ENCODE peak calls at places on chromosomes 13 and 19, in eight cellular contexts. One of them, this sample, is unnamed.

GRCh38 chr19:45883881-45884681 is 1.9 kb downstream of the IRF2BP1 start:
- DNase-seq in HFFc6: no peak
- DNase-seq in brain microvascular endothelial cell: no peak
- DNase-seq in retina: no peak
- DNase-seq in renal cortical epithelial cell: no peak
- DNase-seq in aorta: no peak
- DNase-seq in AG09309: no peak
- DNase-seq in AG08396: no peak
- DNase-seq in this sample: no peak

GRCh38 chr13:90302113-90302512 is 1045.4 kb upstream of the MIR17HG start:
- DNase-seq in retina: peak; percentile 8
- DNase-seq in renal cortical epithelial cell: peak; percentile 68
- DNase-seq in brain microvascular endothelial cell: peak; percentile 2
- DNase-seq in AG09309: peak; percentile 29
- DNase-seq in aorta: no peak
- DNase-seq in AG08396: no peak
- DNase-seq in HFFc6: peak; percentile 14
- DNase-seq in this sample: no peak

GRCh38 chr13:33213024-33213795 is 72.3 kb downstream of the STARD13 start:
- DNase-seq in aorta: no peak
- DNase-seq in AG09309: no peak
- DNase-seq in retina: peak; percentile 35
- DNase-seq in AG08396: no peak
- DNase-seq in HFFc6: no peak
- DNase-seq in brain microvascular endothelial cell: no peak
- DNase-seq in renal cortical epithelial cell: no peak
- DNase-seq in this sample: no peak

GRCh38 chr19:4974855-4975469 is 6.0 kb downstream of the KDM4B start:
- DNase-seq in HFFc6: no peak
- DNase-seq in renal cortical epithelial cell: no peak
- DNase-seq in retina: no peak
- DNase-seq in AG09309: no peak
- DNase-seq in brain microvascular endothelial cell: no peak
- DNase-seq in aorta: no peak
- DNase-seq in AG08396: no peak
- DNase-seq in this sample: no peak

GRCh38 chr13:75635101-75635620 is 969 bp upstream of the LMO7 start:
- DNase-seq in brain microvascular endothelial cell: no peak
- DNase-seq in AG09309: no peak
- DNase-seq in retina: peak; percentile 13
- DNase-seq in AG08396: no peak
- DNase-seq in aorta: peak; percentile 50
- DNase-seq in renal cortical epithelial cell: no peak
- DNase-seq in HFFc6: peak; percentile 48
- DNase-seq in this sample: no peak

GRCh38 chr19:17719730-17720486 is 628 bp downstream of the MAP1S start:
- DNase-seq in aorta: no peak
- DNase-seq in AG09309: no peak
- DNase-seq in renal cortical epithelial cell: no peak
- DNase-seq in brain microvascular endothelial cell: no peak
- DNase-seq in AG08396: peak; percentile 25
- DNase-seq in HFFc6: no peak
- DNase-seq in retina: no peak
- DNase-seq in this sample: no peak

GRCh38 chr13:104809483-104809882 is 1726.0 kb downstream of the EFNB2 start:
- DNase-seq in AG08396: no peak
- DNase-seq in HFFc6: no peak
- DNase-seq in AG09309: no peak
- DNase-seq in retina: no peak
- DNase-seq in renal cortical epithelial cell: peak; percentile 93
- DNase-seq in aorta: no peak
- DNase-seq in brain microvascular endothelial cell: peak; percentile 44
- DNase-seq in this sample: no peak

GRCh38 chr19:2015611-2015950 is at the start of gene BTBD2:
- DNase-seq in AG08396: no peak
- DNase-seq in HFFc6: no peak
- DNase-seq in AG09309: peak; percentile 52
- DNase-seq in aorta: no peak
- DNase-seq in brain microvascular endothelial cell: no peak
- DNase-seq in renal cortical epithelial cell: no peak
- DNase-seq in retina: no peak
- DNase-seq in this sample: peak; percentile 77

GRCh38 chr13:37602743-37603381 is 4.3 kb upstream of the POSTN start:
- DNase-seq in retina: no peak
- DNase-seq in HFFc6: peak; percentile 10
- DNase-seq in renal cortical epithelial cell: peak; percentile 40
- DNase-seq in brain microvascular endothelial cell: no peak
- DNase-seq in AG08396: peak; percentile 7
- DNase-seq in aorta: no peak
- DNase-seq in AG09309: no peak
- DNase-seq in this sample: no peak

GRCh38 chr13:110301083-110301482 is 5.9 kb downstream of the COL4A1 start:
- DNase-seq in AG09309: no peak
- DNase-seq in retina: no peak
- DNase-seq in aorta: no peak
- DNase-seq in brain microvascular endothelial cell: no peak
- DNase-seq in renal cortical epithelial cell: no peak
- DNase-seq in AG08396: no peak
- DNase-seq in HFFc6: no peak
- DNase-seq in this sample: no peak

GRCh38 chr13:76641056-76641455 is 245.1 kb downstream of the KCTD12 start:
- DNase-seq in retina: no peak
- DNase-seq in brain microvascular endothelial cell: no peak
- DNase-seq in aorta: no peak
- DNase-seq in renal cortical epithelial cell: no peak
- DNase-seq in AG08396: no peak
- DNase-seq in HFFc6: no peak
- DNase-seq in AG09309: no peak
- DNase-seq in this sample: no peak

GRCh38 chr19:3554254-3555083 is 2.9 kb downstream of the MFSD12 start:
- DNase-seq in aorta: no peak
- DNase-seq in renal cortical epithelial cell: peak; percentile 74
- DNase-seq in AG09309: no peak
- DNase-seq in AG08396: no peak
- DNase-seq in retina: no peak
- DNase-seq in brain microvascular endothelial cell: no peak
- DNase-seq in HFFc6: no peak
- DNase-seq in this sample: no peak

GRCh38 chr13:42981317-42981716 is 10.7 kb downstream of the EPSTI1 start:
- DNase-seq in AG08396: no peak
- DNase-seq in retina: no peak
- DNase-seq in renal cortical epithelial cell: no peak
- DNase-seq in aorta: no peak
- DNase-seq in brain microvascular endothelial cell: no peak
- DNase-seq in AG09309: no peak
- DNase-seq in HFFc6: no peak
- DNase-seq in this sample: no peak

GRCh38 chr13:111484959-111485358 is 164.5 kb downstream of the TEX29 start:
- DNase-seq in brain microvascular endothelial cell: no peak
- DNase-seq in AG08396: no peak
- DNase-seq in retina: no peak
- DNase-seq in AG09309: no peak
- DNase-seq in HFFc6: no peak
- DNase-seq in aorta: no peak
- DNase-seq in renal cortical epithelial cell: no peak
- DNase-seq in this sample: no peak

GRCh38 chr19:55336101-55336500 is 3.6 kb upstream of the KMT5C start:
- DNase-seq in brain microvascular endothelial cell: no peak
- DNase-seq in renal cortical epithelial cell: no peak
- DNase-seq in AG08396: no peak
- DNase-seq in retina: no peak
- DNase-seq in AG09309: peak; percentile 39
- DNase-seq in aorta: no peak
- DNase-seq in HFFc6: peak; percentile 25
- DNase-seq in this sample: no peak

GRCh38 chr19:789473-790052 is 7.7 kb upstream of the PTBP1 start:
- DNase-seq in HFFc6: no peak
- DNase-seq in AG08396: no peak
- DNase-seq in aorta: peak; percentile 59
- DNase-seq in retina: no peak
- DNase-seq in brain microvascular endothelial cell: no peak
- DNase-seq in AG09309: no peak
- DNase-seq in renal cortical epithelial cell: no peak
- DNase-seq in this sample: no peak

GRCh38 chr19:54430306-54431254 is 15.3 kb downstream of the TTYH1 start:
- DNase-seq in retina: peak; percentile 78
- DNase-seq in aorta: no peak
- DNase-seq in brain microvascular endothelial cell: peak; percentile 25
- DNase-seq in AG09309: no peak
- DNase-seq in HFFc6: no peak
- DNase-seq in AG08396: peak; percentile 80
- DNase-seq in renal cortical epithelial cell: no peak
- DNase-seq in this sample: peak; percentile 62

GRCh38 chr19:5691205-5691929 is 1.3 kb downstream of the RPL36 start:
- DNase-seq in renal cortical epithelial cell: peak; percentile 26
- DNase-seq in AG08396: peak; percentile 52
- DNase-seq in retina: peak; percentile 45
- DNase-seq in HFFc6: no peak
- DNase-seq in AG09309: no peak
- DNase-seq in brain microvascular endothelial cell: no peak
- DNase-seq in aorta: no peak
- DNase-seq in this sample: no peak

GRCh38 chr19:54650108-54650666 is 12.6 kb upstream of the LILRB4 start:
- DNase-seq in AG08396: no peak
- DNase-seq in retina: no peak
- DNase-seq in HFFc6: no peak
- DNase-seq in renal cortical epithelial cell: no peak
- DNase-seq in aorta: no peak
- DNase-seq in AG09309: no peak
- DNase-seq in brain microvascular endothelial cell: no peak
- DNase-seq in this sample: no peak

GRCh38 chr19:46786236-46787039 is 2.0 kb downstream of the SLC1A5 start:
- DNase-seq in HFFc6: peak; percentile 87
- DNase-seq in renal cortical epithelial cell: peak; percentile 74
- DNase-seq in aorta: peak; percentile 77
- DNase-seq in AG09309: peak; percentile 68
- DNase-seq in AG08396: peak; percentile 88
- DNase-seq in brain microvascular endothelial cell: peak; percentile 64
- DNase-seq in retina: peak; percentile 58
- DNase-seq in this sample: peak; percentile 93

GRCh38 chr13:57933606-57934005 is 302.1 kb downstream of the PCDH17 start:
- DNase-seq in AG09309: no peak
- DNase-seq in HFFc6: no peak
- DNase-seq in AG08396: no peak
- DNase-seq in brain microvascular endothelial cell: no peak
- DNase-seq in aorta: no peak
- DNase-seq in renal cortical epithelial cell: no peak
- DNase-seq in retina: no peak
- DNase-seq in this sample: no peak

GRCh38 chr13:21853779-21854178 is 182.9 kb downstream of the FGF9 start:
- DNase-seq in AG09309: no peak
- DNase-seq in renal cortical epithelial cell: no peak
- DNase-seq in retina: no peak
- DNase-seq in brain microvascular endothelial cell: no peak
- DNase-seq in aorta: no peak
- DNase-seq in AG08396: no peak
- DNase-seq in HFFc6: no peak
- DNase-seq in this sample: no peak

GRCh38 chr19:29596885-29597525 is 9.1 kb upstream of the POP4 start:
- DNase-seq in AG08396: no peak
- DNase-seq in brain microvascular endothelial cell: peak; percentile 9
- DNase-seq in HFFc6: peak; percentile 24
- DNase-seq in retina: peak; percentile 65
- DNase-seq in aorta: no peak
- DNase-seq in renal cortical epithelial cell: peak; percentile 28
- DNase-seq in AG09309: no peak
- DNase-seq in this sample: no peak

GRCh38 chr13:24617394-24618218 is 62.6 kb upstream of the ATP12A start:
- DNase-seq in brain microvascular endothelial cell: no peak
- DNase-seq in AG08396: no peak
- DNase-seq in aorta: no peak
- DNase-seq in retina: no peak
- DNase-seq in renal cortical epithelial cell: no peak
- DNase-seq in HFFc6: no peak
- DNase-seq in AG09309: no peak
- DNase-seq in this sample: no peak

GRCh38 chr19:2726904-2727639 is 5.9 kb upstream of the DIRAS1 start:
- DNase-seq in AG08396: peak; percentile 17
- DNase-seq in brain microvascular endothelial cell: no peak
- DNase-seq in HFFc6: no peak
- DNase-seq in retina: no peak
- DNase-seq in aorta: no peak
- DNase-seq in renal cortical epithelial cell: no peak
- DNase-seq in AG09309: no peak
- DNase-seq in this sample: no peak

GRCh38 chr19:33175886-33176669 is 18.1 kb upstream of the LRP3 start:
- DNase-seq in HFFc6: peak; percentile 13
- DNase-seq in AG09309: no peak
- DNase-seq in aorta: peak; percentile 48
- DNase-seq in AG08396: peak; percentile 45
- DNase-seq in brain microvascular endothelial cell: no peak
- DNase-seq in renal cortical epithelial cell: peak; percentile 22
- DNase-seq in retina: no peak
- DNase-seq in this sample: no peak

GRCh38 chr19:55641376-55642152 is 762 bp downstream of the ZNF580 start:
- DNase-seq in HFFc6: no peak
- DNase-seq in AG08396: no peak
- DNase-seq in retina: peak; percentile 34
- DNase-seq in AG09309: no peak
- DNase-seq in renal cortical epithelial cell: no peak
- DNase-seq in aorta: peak; percentile 44
- DNase-seq in brain microvascular endothelial cell: no peak
- DNase-seq in this sample: no peak

GRCh38 chr13:44311011-44311481 is 62.6 kb upstream of the SERP2 start:
- DNase-seq in AG09309: no peak
- DNase-seq in AG08396: no peak
- DNase-seq in brain microvascular endothelial cell: no peak
- DNase-seq in HFFc6: no peak
- DNase-seq in aorta: no peak
- DNase-seq in renal cortical epithelial cell: no peak
- DNase-seq in retina: no peak
- DNase-seq in this sample: no peak

GRCh38 chr19:39270091-39270871 is 2.1 kb downstream of the IFNL2 start:
- DNase-seq in renal cortical epithelial cell: peak; percentile 2
- DNase-seq in aorta: no peak
- DNase-seq in AG09309: no peak
- DNase-seq in HFFc6: peak; percentile 48
- DNase-seq in AG08396: no peak
- DNase-seq in brain microvascular endothelial cell: no peak
- DNase-seq in retina: no peak
- DNase-seq in this sample: no peak

GRCh38 chr19:10219678-10220077 is 11.5 kb downstream of the S1PR2 start:
- DNase-seq in brain microvascular endothelial cell: peak; percentile 63
- DNase-seq in retina: no peak
- DNase-seq in aorta: no peak
- DNase-seq in renal cortical epithelial cell: peak; percentile 49
- DNase-seq in AG08396: peak; percentile 36
- DNase-seq in HFFc6: no peak
- DNase-seq in AG09309: no peak
- DNase-seq in this sample: no peak